ENCODE peak calls at places on chromosomes 13 and 19, in five cellular contexts. M is esophagus muscularis mucosa, Z is ascending aorta, J is prostate gland, W is psoas muscle. D is an unnamed sample.
A peak's percentile ranks its signal among the peaks of the same experiment; 100 is the strongest.

GRCh38 chr13:41782086-41782485 is 178.8 kb downstream of the VWA8 start:
- DNase-seq in M (no peak), Z (no peak), J (no peak), W (no peak), D (no peak)

GRCh38 chr19:15452111-15453047 is 2.6 kb upstream of the WIZ start:
- DNase-seq in M (peak; percentile 95), Z (peak; percentile 90), J (peak; percentile 59), W (peak; percentile 93), D (peak; percentile 78)

GRCh38 chr19:43777163-43777700 is 3.5 kb downstream of the KCNN4 start:
- DNase-seq in M (no peak), Z (no peak), J (no peak), W (no peak), D (no peak)

GRCh38 chr13:111875922-111876321 is 191.0 kb upstream of the SOX1 start:
- DNase-seq in M (peak; percentile 42), Z (peak; percentile 40), J (no peak), W (no peak), D (no peak)

GRCh38 chr13:46350003-46350402 is 37.0 kb downstream of the RUBCNL start:
- DNase-seq in M (no peak), Z (no peak), J (no peak), W (no peak), D (no peak)

GRCh38 chr19:52653161-52653560 is 15.0 kb upstream of the ZNF83 start:
- DNase-seq in M (no peak), Z (no peak), J (no peak), W (no peak), D (no peak)

GRCh38 chr19:17677002-17677401 is 11.2 kb downstream of the UNC13A start:
- DNase-seq in M (no peak), Z (no peak), J (no peak), W (no peak), D (no peak)

GRCh38 chr13:110027470-110028240 is 241.3 kb upstream of the IRS2 start:
- DNase-seq in M (no peak), Z (no peak), J (no peak), W (no peak), D (no peak)

GRCh38 chr13:33665776-33666175 is 152.2 kb upstream of the RFC3 start:
- DNase-seq in M (no peak), Z (no peak), J (no peak), W (no peak), D (no peak)

GRCh38 chr19:11264452-11265176 is 2.3 kb upstream of the DOCK6 start:
- DNase-seq in M (no peak), Z (no peak), J (peak; percentile 23), W (no peak), D (peak; percentile 59)

GRCh38 chr13:43516401-43516826 is 270.4 kb downstream of the ENOX1 start:
- DNase-seq in M (no peak), Z (no peak), J (peak; percentile 63), W (no peak), D (no peak)

GRCh38 chr13:70235565-70235964 is 127.3 kb upstream of the KLHL1 start:
- DNase-seq in M (no peak), Z (no peak), J (no peak), W (no peak), D (no peak)

GRCh38 chr19:49665301-49666119 is at the start of the genes BCL2L12 and IRF3:
- DNase-seq in M (peak; percentile 99), Z (peak; percentile 98), J (peak; percentile 97), W (peak; percentile 98), D (peak; percentile 91)

GRCh38 chr13:42328672-42329071 is 56.7 kb downstream of the AKAP11 start:
- DNase-seq in M (no peak), Z (no peak), J (no peak), W (no peak), D (no peak)

GRCh38 chr19:17938092-17938845 is 5.5 kb downstream of the CCDC124 start:
- DNase-seq in M (no peak), Z (peak; percentile 87), J (peak; percentile 69), W (peak; percentile 80), D (peak; percentile 68)

GRCh38 chr19:55344444-55344843 is 4.8 kb downstream of the KMT5C start:
- DNase-seq in M (no peak), Z (no peak), J (no peak), W (no peak), D (peak; percentile 42)

GRCh38 chr13:85519363-85519762 is 279.9 kb downstream of the SLITRK6 start:
- DNase-seq in M (no peak), Z (no peak), J (no peak), W (no peak), D (no peak)

GRCh38 chr19:32692727-32693061 is 1.1 kb downstream of the NUDT19 start:
- DNase-seq in M (no peak), Z (no peak), J (no peak), W (no peak), D (no peak)

GRCh38 chr19:10762656-10763055 is 44.8 kb downstream of the DNM2 start:
- DNase-seq in M (no peak), Z (no peak), J (no peak), W (no peak), D (no peak)

GRCh38 chr19:2270157-2270571 is 11.8 kb downstream of the PEAK3 start:
- DNase-seq in M (no peak), Z (no peak), J (no peak), W (peak; percentile 79), D (no peak)

GRCh38 chr19:2259331-2259730 is 3.1 kb upstream of the JSRP1 start:
- DNase-seq in M (no peak), Z (no peak), J (no peak), W (no peak), D (no peak)

GRCh38 chr13:99298056-99298455 is 9.1 kb downstream of the GPR183 start:
- DNase-seq in M (no peak), Z (no peak), J (no peak), W (no peak), D (no peak)

GRCh38 chr19:6590458-6591319 is at the start of gene CD70:
- DNase-seq in M (no peak), Z (no peak), J (no peak), W (peak; percentile 29), D (peak; percentile 54)
- H3K27ac ChIP-seq in M (no peak within 1 kb of the TSS), Z (no peak within 1 kb of the TSS), J (no peak within 1 kb of the TSS), W (no peak within 1 kb of the TSS), D (no peak within 1 kb of the TSS)

GRCh38 chr19:13098291-13099072 is 4.2 kb downstream of the LYL1 start:
- DNase-seq in M (no peak), Z (peak; percentile 66), J (peak; percentile 64), W (no peak), D (no peak)
- H3K4me1 ChIP-seq in M (peaks cover 97% of the 10 kb centered on the region), Z (peaks cover 39% of the 10 kb centered on the region), J (peaks cover 9% of the 10 kb centered on the region), W (peaks cover 11% of the 10 kb centered on the region), D (no peaks in the 10 kb centered on the region)

DNA sequence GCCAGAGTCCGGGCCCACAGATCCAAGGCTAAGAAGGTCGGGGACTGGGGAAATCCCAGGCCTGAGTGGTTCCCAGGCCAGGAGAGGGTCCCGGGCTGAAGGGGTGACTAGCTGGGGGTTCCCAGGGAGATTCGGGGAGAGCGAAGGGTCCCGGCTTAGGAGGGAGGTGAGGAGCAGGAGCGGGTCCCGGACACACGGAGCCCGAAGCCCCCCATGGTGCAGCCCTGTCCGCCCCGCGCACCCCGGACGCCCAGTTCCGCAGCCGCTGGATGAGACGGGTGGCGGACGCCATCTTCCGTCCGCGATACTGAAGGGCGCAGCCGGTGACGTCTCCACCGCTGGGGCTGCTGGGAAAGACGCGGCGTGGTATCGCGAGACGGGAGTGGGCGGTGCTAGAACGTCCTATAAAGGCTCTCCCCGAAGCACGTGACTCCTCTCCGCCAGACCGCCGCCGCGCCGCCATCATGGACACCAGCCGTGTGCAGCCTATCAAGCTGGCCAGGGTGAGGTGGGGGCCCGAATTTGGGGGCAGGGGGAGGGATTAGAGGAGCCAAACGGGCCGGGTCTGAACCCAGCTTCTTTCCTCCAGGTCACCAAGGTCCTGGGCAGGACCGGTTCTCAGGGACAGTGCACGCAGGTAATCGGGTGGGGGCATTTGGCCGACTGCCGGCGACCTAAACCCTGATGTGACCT is at the start of the genes NDUFA7 and RPS28:
- DNase-seq in M (peak; percentile 99), Z (peak; percentile 98), J (peak; percentile 97), W (peak; percentile 96), D (peak; percentile 82)
- TF ChIP-seq CTCF in M (peak; percentile 28), Z (no peak), J (peak; percentile 74), W (peak; percentile 28), D (peak; percentile 65)

DNA sequence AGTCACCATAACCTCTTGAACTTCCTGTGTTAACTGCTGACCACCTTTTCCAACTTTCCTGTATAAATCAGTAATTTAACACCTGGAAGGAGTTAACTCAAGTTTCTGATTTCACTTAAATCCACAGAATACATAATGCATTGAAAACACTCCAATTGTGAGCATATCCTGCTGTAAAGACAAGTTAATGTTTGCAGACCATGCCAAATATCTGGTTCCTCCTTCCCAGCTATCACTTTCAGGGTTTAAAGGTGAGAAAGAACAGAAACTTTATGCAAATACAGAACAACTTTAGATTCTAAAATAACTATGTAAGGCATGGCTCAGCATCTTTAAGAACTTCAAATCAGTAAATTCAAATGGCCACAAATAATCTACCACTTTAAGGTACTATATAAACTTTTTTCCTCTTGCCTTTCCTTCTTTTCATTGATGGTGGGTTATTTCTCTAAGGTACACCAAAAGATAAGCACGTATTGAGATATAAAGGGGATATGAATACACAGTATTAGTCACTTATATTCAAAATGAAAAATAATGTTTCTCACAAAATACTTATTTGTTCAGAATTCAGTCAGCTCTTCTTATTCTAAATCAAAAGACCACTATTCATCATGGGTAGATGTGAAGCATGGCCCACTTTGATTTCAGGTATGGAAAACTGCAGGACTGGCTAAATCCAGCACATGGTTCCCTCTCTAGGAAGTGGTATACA is 6.6 kb upstream of the TPTE2 start:
- DNase-seq in M (no peak), Z (no peak), J (no peak), W (no peak), D (no peak)
- H3K27ac ChIP-seq in M (no peak overlapping the region), Z (no peak overlapping the region), J (no peak overlapping the region), W (no peak overlapping the region), D (no peak overlapping the region)

DNA sequence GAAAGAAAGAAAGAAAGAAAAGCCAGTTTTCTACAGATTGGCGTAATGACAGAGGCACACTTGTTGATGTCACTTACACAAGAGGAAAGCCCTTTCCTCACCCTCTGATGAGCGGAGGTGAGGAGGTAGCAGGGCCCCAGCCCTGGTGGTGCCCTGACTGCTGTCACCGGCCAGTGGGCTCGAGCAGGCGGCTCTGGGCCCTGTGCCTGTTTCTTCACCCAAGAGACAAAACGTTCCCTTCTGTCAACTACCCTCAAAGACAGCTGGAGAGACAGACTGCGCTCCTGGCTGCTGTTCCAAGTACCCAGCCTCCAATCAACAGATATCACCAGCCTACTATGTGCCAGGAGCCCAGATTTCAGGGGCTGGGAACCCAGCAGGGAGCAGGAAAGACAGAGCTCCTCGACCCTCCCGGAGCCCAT is 10.1 kb downstream of the EPS15L1 start:
- DNase-seq in M (no peak), Z (no peak), J (no peak), W (peak; percentile 78), D (no peak)
- H3K4me1 ChIP-seq in M (peaks cover 71% of the 10 kb centered on the region), Z (peaks cover 7% of the 10 kb centered on the region), J (peaks cover 21% of the 10 kb centered on the region), W (peaks cover 93% of the 10 kb centered on the region), D (peaks cover 33% of the 10 kb centered on the region)

GRCh38 chr19:40519352-40520322 is 52.8 kb downstream of the SPTBN4 start:
- DNase-seq in M (no peak), Z (no peak), J (no peak), W (no peak), D (peak; percentile 33)
- TF ChIP-seq CTCF in M (peak; percentile 16), Z (no peak), J (no peak), W (no peak), D (peak; percentile 48)

D was measured in foreskin keratinocyte.